ENCODE peak calls at places on chromosomes 3 and 15, in four cellular contexts. One of them, this sample, is unnamed.

GRCh38 chr15:44034933-44035624 is 160.0 kb downstream of the FRMD5 start:
- DNase-seq in A549: no peak
- DNase-seq in NB4: no peak
- DNase-seq in HCT116: no peak
- DNase-seq in this sample: peak; percentile 82

GRCh38 chr3:42638339-42638842 is 15.1 kb upstream of the ZBTB47 start:
- DNase-seq in A549: no peak
- DNase-seq in NB4: no peak
- DNase-seq in HCT116: no peak
- DNase-seq in this sample: no peak

GRCh38 chr3:41364736-41365135 is 165.4 kb downstream of the CTNNB1 start:
- DNase-seq in A549: no peak
- DNase-seq in NB4: no peak
- DNase-seq in HCT116: no peak
- DNase-seq in this sample: no peak

GRCh38 chr15:66508293-66508883 is 3.3 kb downstream of the ZWILCH start:
- DNase-seq in A549: no peak
- DNase-seq in NB4: no peak
- DNase-seq in HCT116: no peak
- DNase-seq in this sample: no peak

GRCh38 chr3:119930286-119930685 is 148.4 kb downstream of the NR1I2 start:
- DNase-seq in A549: no peak
- DNase-seq in NB4: no peak
- DNase-seq in HCT116: no peak
- DNase-seq in this sample: no peak

GRCh38 chr3:157520485-157521184 is 17.4 kb upstream of the VEPH1 start:
- DNase-seq in A549: no peak
- DNase-seq in NB4: no peak
- DNase-seq in HCT116: no peak
- DNase-seq in this sample: no peak

GRCh38 chr3:171057075-171057474 is 30.6 kb upstream of the SLC2A2 start:
- DNase-seq in A549: no peak
- DNase-seq in NB4: no peak
- DNase-seq in HCT116: no peak
- DNase-seq in this sample: no peak

GRCh38 chr3:189652042-189652441 is 20.9 kb downstream of the TP63 start:
- DNase-seq in A549: peak; percentile 16
- DNase-seq in NB4: peak; percentile 28
- DNase-seq in HCT116: peak; percentile 21
- DNase-seq in this sample: peak; percentile 46

GRCh38 chr3:45244356-45244755 is 18.3 kb upstream of the TMEM158 start:
- DNase-seq in A549: no peak
- DNase-seq in NB4: no peak
- DNase-seq in HCT116: no peak
- DNase-seq in this sample: no peak

GRCh38 chr3:170414202-170414663 is 4.4 kb upstream of the CLDN11 start:
- DNase-seq in A549: peak; percentile 63
- DNase-seq in NB4: peak; percentile 66
- DNase-seq in HCT116: peak; percentile 45
- DNase-seq in this sample: peak; percentile 80

GRCh38 chr3:153171918-153172317 is 9.9 kb downstream of the RAP2B start:
- DNase-seq in A549: no peak
- DNase-seq in NB4: no peak
- DNase-seq in HCT116: no peak
- DNase-seq in this sample: no peak

GRCh38 chr3:56693750-56694149 is 10.7 kb upstream of the TASOR start:
- DNase-seq in A549: no peak
- DNase-seq in NB4: peak; percentile 43
- DNase-seq in HCT116: no peak
- DNase-seq in this sample: peak; percentile 22

GRCh38 chr3:50604110-50604621 is 7.4 kb downstream of the CISH start:
- DNase-seq in A549: no peak
- DNase-seq in NB4: no peak
- DNase-seq in HCT116: no peak
- DNase-seq in this sample: no peak

GRCh38 chr15:70036585-70037343 is 61.0 kb downstream of the TLE3 start:
- DNase-seq in A549: no peak
- DNase-seq in NB4: peak; percentile 29
- DNase-seq in HCT116: no peak
- DNase-seq in this sample: no peak

GRCh38 chr15:57662802-57663201 is 43.7 kb upstream of the POLR2M start:
- DNase-seq in A549: no peak
- DNase-seq in NB4: no peak
- DNase-seq in HCT116: no peak
- DNase-seq in this sample: no peak

GRCh38 chr3:56761887-56762605 is 39.7 kb downstream of the ARHGEF3 start:
- DNase-seq in A549: no peak
- DNase-seq in NB4: no peak
- DNase-seq in HCT116: no peak
- DNase-seq in this sample: peak; percentile 45

GRCh38 chr3:175121225-175121624 is 262.1 kb downstream of the NAALADL2 start:
- DNase-seq in A549: no peak
- DNase-seq in NB4: no peak
- DNase-seq in HCT116: peak; percentile 7
- DNase-seq in this sample: no peak

GRCh38 chr3:33440328-33440577 is at the start of gene UBP1:
- DNase-seq in A549: no peak
- DNase-seq in NB4: no peak
- DNase-seq in HCT116: no peak
- DNase-seq in this sample: no peak

GRCh38 chr3:33007776-33008175 is 56.3 kb downstream of the CCR4 start:
- DNase-seq in A549: no peak
- DNase-seq in NB4: no peak
- DNase-seq in HCT116: no peak
- DNase-seq in this sample: no peak

GRCh38 chr15:32682569-32682968 is 35.2 kb upstream of the GREM1 start:
- DNase-seq in A549: peak; percentile 54
- DNase-seq in NB4: no peak
- DNase-seq in HCT116: no peak
- DNase-seq in this sample: no peak

GRCh38 chr3:145272684-145273083 is 888.3 kb downstream of the PLOD2 start:
- DNase-seq in A549: no peak
- DNase-seq in NB4: no peak
- DNase-seq in HCT116: no peak
- DNase-seq in this sample: no peak

GRCh38 chr3:153970735-153971347 is 150.3 kb upstream of the ARHGEF26 start:
- DNase-seq in A549: peak; percentile 27
- DNase-seq in NB4: peak; percentile 14
- DNase-seq in HCT116: peak; percentile 37
- DNase-seq in this sample: peak; percentile 64

GRCh38 chr3:40782086-40782721 is 257.4 kb downstream of the ZNF621 start:
- DNase-seq in A549: peak; percentile 27
- DNase-seq in NB4: peak; percentile 24
- DNase-seq in HCT116: no peak
- DNase-seq in this sample: no peak

GRCh38 chr3:41961061-41961749 is 698 bp downstream of the ULK4 start:
- DNase-seq in A549: peak; percentile 51
- DNase-seq in NB4: peak; percentile 76
- DNase-seq in HCT116: peak; percentile 22
- DNase-seq in this sample: peak; percentile 78

GRCh38 chr3:32956750-32957570 is 5.5 kb downstream of the CCR4 start:
- DNase-seq in A549: no peak
- DNase-seq in NB4: no peak
- DNase-seq in HCT116: no peak
- DNase-seq in this sample: no peak

GRCh38 chr3:120449701-120450216 is 1.0 kb downstream of the FSTL1 start:
- DNase-seq in A549: no peak
- DNase-seq in NB4: no peak
- DNase-seq in HCT116: no peak
- DNase-seq in this sample: peak; percentile 59

GRCh38 chr3:9870978-9871377 is 9.1 kb downstream of the CIDEC start:
- DNase-seq in A549: peak; percentile 48
- DNase-seq in NB4: no peak
- DNase-seq in HCT116: no peak
- DNase-seq in this sample: no peak

GRCh38 chr3:56691165-56692000 is 8.3 kb upstream of the TASOR start:
- DNase-seq in A549: peak; percentile 78
- DNase-seq in NB4: no peak
- DNase-seq in HCT116: peak; percentile 54
- DNase-seq in this sample: no peak

GRCh38 chr15:92392966-92393286 is 755 bp upstream of the ST8SIA2 start:
- DNase-seq in A549: no peak
- DNase-seq in NB4: no peak
- DNase-seq in HCT116: no peak
- DNase-seq in this sample: no peak

GRCh38 chr3:108127301-108127988 is 36.6 kb upstream of the CD47 start:
- DNase-seq in A549: no peak
- DNase-seq in NB4: peak; percentile 31
- DNase-seq in HCT116: no peak
- DNase-seq in this sample: no peak

GRCh38 chr3:178193846-178194245 is 342.4 kb upstream of the KCNMB2 start:
- DNase-seq in A549: no peak
- DNase-seq in NB4: no peak
- DNase-seq in HCT116: no peak
- DNase-seq in this sample: peak; percentile 74

GRCh38 chr3:77799280-77799679 is 759.4 kb downstream of the ROBO2 start:
- DNase-seq in A549: no peak
- DNase-seq in NB4: no peak
- DNase-seq in HCT116: no peak
- DNase-seq in this sample: no peak

GRCh38 chr3:150411971-150412370 is 3.9 kb downstream of the TSC22D2 start:
- DNase-seq in A549: no peak
- DNase-seq in NB4: peak; percentile 52
- DNase-seq in HCT116: no peak
- DNase-seq in this sample: no peak

GRCh38 chr15:89016549-89017041 is 71.7 kb upstream of the ABHD2 start:
- DNase-seq in A549: no peak
- DNase-seq in NB4: no peak
- DNase-seq in HCT116: peak; percentile 23
- DNase-seq in this sample: peak; percentile 13

GRCh38 chr15:35606345-35606744 is 60.4 kb upstream of the DPH6 start:
- DNase-seq in A549: no peak
- DNase-seq in NB4: no peak
- DNase-seq in HCT116: no peak
- DNase-seq in this sample: peak; percentile 23

GRCh38 chr15:35605790-35606189 is 59.8 kb upstream of the DPH6 start:
- DNase-seq in A549: no peak
- DNase-seq in NB4: no peak
- DNase-seq in HCT116: no peak
- DNase-seq in this sample: no peak

GRCh38 chr15:35603298-35603697 is 57.3 kb upstream of the DPH6 start:
- DNase-seq in A549: no peak
- DNase-seq in NB4: no peak
- DNase-seq in HCT116: no peak
- DNase-seq in this sample: peak; percentile 36
- TF ChIP-seq MAX in A549: no peak
- TF ChIP-seq MAX in NB4: no peak
- TF ChIP-seq MAX in HCT116: no peak
- TF ChIP-seq MAX in this sample: no peak

DNA sequence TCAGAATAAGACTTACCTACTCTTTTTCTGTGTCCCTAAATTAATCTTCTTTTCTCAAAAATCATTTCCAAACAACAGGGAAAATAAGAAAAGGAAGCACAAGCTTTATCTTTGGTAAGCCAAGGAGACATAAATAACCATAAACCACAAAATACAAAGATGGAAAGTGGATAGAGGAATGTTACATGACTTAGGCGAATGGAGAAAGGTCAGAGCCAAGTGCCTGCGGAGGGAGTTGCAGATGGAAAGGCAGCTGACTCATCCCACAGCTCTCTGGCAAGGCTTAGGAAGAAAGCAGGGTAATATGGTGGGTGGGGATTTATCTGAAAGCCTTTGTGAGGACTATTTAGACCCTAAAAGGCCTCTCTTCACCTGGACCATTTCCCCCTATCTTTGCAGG is 72.8 kb downstream of the GALK2 start:
- DNase-seq in A549: no peak
- DNase-seq in NB4: no peak
- DNase-seq in HCT116: no peak
- DNase-seq in this sample: no peak
- TF ChIP-seq MAX in A549: no peak
- TF ChIP-seq MAX in NB4: no peak
- TF ChIP-seq MAX in HCT116: no peak
- TF ChIP-seq MAX in this sample: no peak

GRCh38 chr3:133119146-133119545 is 81.0 kb downstream of the TMEM108 start:
- DNase-seq in A549: no peak
- DNase-seq in NB4: no peak
- DNase-seq in HCT116: no peak
- DNase-seq in this sample: no peak
- TF ChIP-seq MAX in A549: no peak
- TF ChIP-seq MAX in NB4: no peak
- TF ChIP-seq MAX in HCT116: no peak
- TF ChIP-seq MAX in this sample: no peak

GRCh38 chr15:56393277-56393676 is 28.1 kb downstream of the TEX9 start:
- DNase-seq in A549: no peak
- DNase-seq in NB4: no peak
- DNase-seq in HCT116: no peak
- DNase-seq in this sample: no peak
- TF ChIP-seq MAX in A549: no peak
- TF ChIP-seq MAX in NB4: no peak
- TF ChIP-seq MAX in HCT116: no peak
- TF ChIP-seq MAX in this sample: no peak

GRCh38 chr3:30576946-30577345 is 29.5 kb upstream of the TGFBR2 start:
- DNase-seq in A549: no peak
- DNase-seq in NB4: no peak
- DNase-seq in HCT116: no peak
- DNase-seq in this sample: no peak
- TF ChIP-seq MAX in A549: no peak
- TF ChIP-seq MAX in NB4: no peak
- TF ChIP-seq MAX in HCT116: no peak
- TF ChIP-seq MAX in this sample: no peak

DNA sequence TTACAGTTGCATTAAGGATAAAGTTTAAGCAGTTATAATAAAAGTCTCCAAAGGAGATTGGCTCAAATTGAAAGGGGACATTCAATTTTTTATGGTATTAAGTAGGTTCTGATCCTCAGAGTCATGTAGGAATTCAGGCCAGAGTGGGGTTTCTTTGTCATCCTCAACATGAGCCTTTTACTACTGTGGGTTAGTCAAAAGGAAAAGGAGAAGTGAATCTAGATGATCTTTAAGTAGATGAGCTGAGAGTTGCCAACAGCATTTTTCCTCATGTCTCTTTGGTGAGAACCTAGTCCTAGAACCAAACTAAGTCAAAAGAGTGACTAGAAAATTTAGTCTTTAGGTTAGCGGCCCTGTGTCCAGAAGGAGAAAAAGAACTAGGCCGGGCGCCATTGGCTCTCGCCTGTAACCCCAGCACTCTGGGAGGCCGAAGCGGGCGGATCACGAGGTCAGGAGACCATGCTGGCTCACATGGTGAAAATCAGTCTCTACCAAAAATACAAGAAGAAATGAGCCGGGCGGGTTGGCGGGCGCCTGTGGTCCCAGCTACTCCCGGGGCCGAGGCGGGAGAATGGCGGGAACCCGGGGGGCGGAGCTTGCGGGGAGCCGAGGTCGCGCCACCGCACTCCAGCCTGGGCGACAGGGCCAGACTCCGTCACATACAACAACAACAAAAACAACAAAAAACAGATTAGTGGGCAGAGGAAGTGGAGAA is 4.2 kb upstream of the CHL1 start:
- DNase-seq in A549: no peak
- DNase-seq in NB4: no peak
- DNase-seq in HCT116: no peak
- DNase-seq in this sample: no peak
- TF ChIP-seq MAX in A549: no peak
- TF ChIP-seq MAX in NB4: no peak
- TF ChIP-seq MAX in HCT116: no peak
- TF ChIP-seq MAX in this sample: no peak